ENCODE peak calls at places on chromosomes 12 and 14, in four cellular contexts. C is HepG2, T is K562, I is HCT116. L is an unnamed sample.

GRCh38 chr12:49346659-49347306 is at the start of gene DNAJC22:
- DNase-seq in T (peak; percentile 69), C (no peak), I (no peak), L (no peak)

GRCh38 chr12:84730561-84731162 is 181.9 kb downstream of the SLC6A15 start:
- DNase-seq in T (no peak), I (no peak), C (no peak), L (no peak)

GRCh38 chr12:110591508-110592051 is 8.5 kb upstream of the PPTC7 start:
- DNase-seq in I (no peak), C (peak; percentile 89), T (no peak), L (no peak)

GRCh38 chr14:37594916-37595808 is at the start of the genes FOXA1 and TTC6:
- DNase-seq in C (peak; percentile 96), I (peak; percentile 31), T (peak; percentile 60), L (no peak)

GRCh38 chr12:2265461-2266167 is 212.8 kb downstream of the CACNA1C start:
- DNase-seq in C (no peak), T (no peak), I (no peak), L (no peak)

GRCh38 chr14:75628816-75629215 is 31.9 kb downstream of the ERG28 start:
- DNase-seq in C (no peak), T (no peak), I (no peak), L (no peak)

GRCh38 chr14:88359500-88359899 is 26.0 kb upstream of the SPATA7 start:
- DNase-seq in T (no peak), C (no peak), I (no peak), L (no peak)

GRCh38 chr12:29053567-29053966 is 95.5 kb upstream of the FAR2 start:
- DNase-seq in I (no peak), T (peak; percentile 7), C (no peak), L (no peak)

GRCh38 chr12:102567031-102567985 is 86.9 kb upstream of the IGF1 start:
- DNase-seq in I (no peak), C (no peak), T (no peak), L (no peak)

DNA sequence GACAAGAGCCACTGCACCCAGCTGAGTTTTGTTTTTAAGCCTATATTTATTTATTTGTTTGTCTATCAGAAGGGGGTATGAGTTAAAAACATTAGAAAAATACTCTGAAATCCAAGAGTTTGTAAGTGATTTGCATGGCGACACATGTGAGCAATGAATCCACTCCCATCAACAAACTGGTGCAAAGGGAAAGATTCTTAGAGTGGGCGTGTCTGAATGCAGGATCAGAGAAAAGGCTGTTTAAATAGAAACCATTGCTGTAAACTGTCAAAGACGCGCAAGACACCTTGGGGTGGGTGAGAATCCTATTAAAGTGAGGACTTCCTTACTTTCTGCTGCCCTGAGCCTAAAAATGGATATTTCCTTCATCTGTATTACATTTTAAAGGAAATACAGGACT is 51.9 kb downstream of the ZFYVE26 start:
- DNase-seq in I (no peak), T (no peak), C (no peak), L (no peak)
- TF ChIP-seq TCF7L2 in I (no peak), T (no peak), C (no peak), L (no peak)

GRCh38 chr12:131530041-131530332 is 180.9 kb upstream of the SFSWAP start:
- DNase-seq in I (no peak), C (no peak), T (no peak), L (no peak)

GRCh38 chr12:131529196-131530040 is 181.5 kb upstream of the SFSWAP start:
- DNase-seq in I (no peak), C (no peak), T (peak; percentile 61), L (no peak)

GRCh38 chr12:131527736-131528135 is 183.2 kb upstream of the SFSWAP start:
- DNase-seq in C (no peak), T (no peak), I (no peak), L (no peak)

GRCh38 chr12:131527092-131527491 is 183.8 kb upstream of the SFSWAP start:
- DNase-seq in I (no peak), T (no peak), C (no peak), L (no peak)

DNA sequence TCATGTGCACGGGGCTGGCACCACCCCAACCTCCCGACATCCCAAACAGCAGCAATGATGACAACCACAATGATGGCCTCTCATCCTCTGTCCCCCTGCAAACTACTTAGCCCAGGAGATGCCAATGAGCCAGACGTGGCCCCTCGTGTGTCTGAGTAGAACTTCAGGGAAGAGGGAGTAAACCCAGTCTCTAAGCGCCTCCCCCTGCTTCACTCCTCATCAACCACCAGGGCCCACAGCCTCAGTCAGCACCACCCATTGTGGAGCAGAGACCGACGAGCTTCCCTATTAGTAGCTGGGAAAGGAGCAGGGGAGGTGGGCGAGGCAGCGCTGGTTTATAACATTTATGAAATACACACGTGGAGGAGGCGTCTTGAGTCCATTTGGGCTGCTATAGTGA is 182.7 kb upstream of the SFSWAP start:
- DNase-seq in I (no peak), C (no peak), T (no peak), L (no peak)
- TF ChIP-seq TCF7L2 in I (no peak), C (no peak), T (no peak), L (no peak)

GRCh38 chr14:90060312-90060964 is 1.4 kb upstream of the KCNK13 start:
- DNase-seq in C (peak; percentile 34), T (peak; percentile 78), I (peak; percentile 59), L (no peak)
- TF ChIP-seq TCF7L2 in C (no peak), T (no peak), I (peak; percentile 22), L (no peak)

DNA sequence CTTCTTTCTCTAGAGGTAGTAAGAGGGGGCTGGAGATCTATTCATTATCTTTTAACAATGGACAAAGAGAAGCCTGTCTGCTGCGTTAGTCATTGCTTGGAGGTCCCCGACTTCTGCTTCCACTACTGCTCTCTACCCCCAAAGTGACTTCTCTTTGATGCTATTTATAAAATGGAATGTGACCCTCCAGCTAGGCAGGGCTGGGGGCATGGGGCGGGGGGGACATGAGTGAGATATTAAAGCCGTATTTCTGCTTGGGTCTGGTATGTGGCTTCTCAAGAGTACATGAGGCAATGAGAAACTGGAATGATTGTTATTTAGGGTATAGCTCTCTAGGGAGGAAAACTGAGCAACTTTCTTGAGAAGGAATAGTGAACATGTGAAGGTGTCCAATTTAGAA is 41.4 kb upstream of the NUDT4 start:
- DNase-seq in T (no peak), C (peak; percentile 86), I (no peak), L (no peak)
- TF ChIP-seq TCF7L2 in T (no peak), C (no peak), I (no peak), L (no peak)

DNA sequence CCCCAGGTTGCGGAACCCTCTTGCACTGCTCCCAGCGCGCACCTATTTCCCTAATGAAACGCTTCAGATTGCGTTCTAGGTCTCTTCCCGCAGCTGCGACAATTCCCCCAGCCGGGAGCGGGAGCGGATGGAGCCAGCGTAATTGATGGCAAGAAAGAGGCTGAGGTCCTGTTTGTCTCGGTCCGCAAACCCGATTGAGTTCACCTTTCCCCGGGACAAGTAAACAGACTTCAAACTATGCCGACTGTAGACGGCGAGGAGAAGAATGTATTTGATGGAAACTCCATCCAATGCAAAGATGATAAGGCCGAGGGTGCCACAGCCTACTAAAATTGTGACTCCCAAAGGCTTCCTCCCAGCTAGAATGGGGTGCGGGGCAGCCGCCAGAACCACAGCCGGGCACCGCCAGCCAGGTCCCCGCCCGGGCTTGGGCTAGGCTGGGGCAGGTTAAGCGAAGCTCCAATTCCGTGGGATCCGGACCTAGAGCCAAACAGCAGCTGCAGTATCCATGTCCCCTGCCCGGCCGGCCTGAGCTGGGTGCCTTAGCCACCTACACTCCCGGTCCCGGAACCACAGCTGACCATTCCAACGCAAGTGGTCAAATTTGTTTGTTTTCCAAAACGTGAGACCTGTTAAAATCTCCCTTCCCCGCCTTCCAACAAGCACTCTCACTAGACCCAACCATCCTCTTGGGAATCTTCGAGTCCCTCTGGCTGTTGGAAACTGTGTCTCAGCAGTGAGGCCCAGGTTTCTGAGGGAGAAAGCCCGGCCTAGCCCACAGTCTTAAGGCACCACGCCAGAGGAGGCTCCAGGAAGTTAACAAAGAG is 5.5 kb downstream of the NKX2-1 start:
- DNase-seq in T (no peak), C (peak; percentile 31), I (no peak), L (no peak)
- TF ChIP-seq TCF7L2 in T (no peak), C (no peak), I (no peak), L (no peak)

DNA sequence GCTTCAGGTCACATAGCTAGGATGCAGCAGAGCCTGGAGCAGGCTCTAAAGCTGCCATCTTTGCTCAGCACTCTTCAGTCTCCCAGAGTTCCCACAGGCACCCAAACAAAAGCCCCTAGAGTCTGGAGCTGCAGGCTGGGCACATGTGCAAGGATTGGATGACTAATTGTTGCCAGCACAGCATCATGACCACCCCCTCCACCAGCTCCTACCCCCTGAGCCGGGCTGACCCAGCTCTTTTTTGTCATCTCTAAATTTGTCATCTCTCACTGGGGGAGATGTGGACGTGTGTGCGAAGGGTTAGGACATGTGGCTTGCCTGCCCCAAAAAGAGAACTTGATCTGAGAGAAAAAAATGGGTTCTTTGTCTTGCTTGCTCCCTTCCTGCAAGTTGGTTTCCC is 4.3 kb upstream of the MMP19 start:
- DNase-seq in I (no peak), C (no peak), T (no peak), L (no peak)
- TF ChIP-seq TCF7L2 in I (no peak), C (no peak), T (no peak), L (no peak)